ENCODE peak calls at places on chromosome 6, in six cellular contexts. I, N, Q, E, B and V are unnamed samples.

GRCh38 chr6:12977206-12977605 is 260.6 kb downstream of the PHACTR1 start:
- DNase-seq in I (no peak), Q (no peak), E (no peak), B (no peak), N (no peak), V (no peak)

GRCh38 chr6:3722211-3722621 is 29.3 kb downstream of the PXDC1 start:
- DNase-seq in B (no peak), N (no peak), Q (no peak), E (no peak), I (no peak), V (no peak)

GRCh38 chr6:26033942-26034354 is 53.3 kb upstream of the HFE start:
- DNase-seq in E (no peak), B (no peak), N (no peak), Q (peak), I (no peak), V (no peak)

GRCh38 chr6:75376347-75377024 is 91.9 kb upstream of the TMEM30A start:
- DNase-seq in N (no peak), Q (no peak), E (no peak), B (no peak), I (no peak), V (no peak)

GRCh38 chr6:133889557-133890301 is 816 bp downstream of the TCF21 start:
- DNase-seq in E (peak), I (no peak), Q (peak), N (peak), B (no peak), V (peak)

GRCh38 chr6:142886431-142887170 is 58.4 kb downstream of the HIVEP2 start:
- DNase-seq in I (peak), N (peak), B (no peak), E (no peak), Q (no peak), V (no peak)

GRCh38 chr6:72182337-72183246 is 296.2 kb downstream of the RIMS1 start:
- DNase-seq in N (peak), I (no peak), E (peak), Q (peak), B (peak), V (no peak)

GRCh38 chr6:128365520-128366160 is 154.8 kb downstream of the PTPRK start:
- DNase-seq in Q (no peak), B (peak), N (no peak), I (no peak), E (no peak), V (no peak)

GRCh38 chr6:32255212-32256153 is 31.6 kb upstream of the NOTCH4 start:
- DNase-seq in N (peak), E (peak), B (peak), I (no peak), Q (peak), V (peak)

GRCh38 chr6:16776394-16777017 is 15.2 kb upstream of the ATXN1 start:
- DNase-seq in Q (no peak), B (no peak), N (no peak), I (no peak), E (no peak), V (no peak)